ENCODE peak calls at places on chromosomes 16 and 17, in five cellular contexts. L is prostate gland, S is uterus, N is body of pancreas, G is A549. H is an unnamed sample.

GRCh38 chr16:86946396-86946795 is 368.0 kb downstream of the FOXL1 start:
- DNase-seq in S (no peak), L (no peak), G (peak), N (no peak), H (no peak)

GRCh38 chr16:82439678-82440293 is 187.0 kb upstream of the CDH13 start:
- DNase-seq in N (no peak), G (peak), S (no peak), L (no peak), H (no peak)

GRCh38 chr16:50626868-50627267 is 54.2 kb downstream of the SNX20 start:
- DNase-seq in N (no peak), S (no peak), G (no peak), L (no peak), H (no peak)

GRCh38 chr16:4053663-4054479 is 62.4 kb downstream of the ADCY9 start:
- DNase-seq in S (peak), L (peak), N (peak), G (no peak), H (peak)

GRCh38 chr17:49197346-49197998 is 12.9 kb downstream of the GNGT2 start:
- DNase-seq in N (no peak), S (no peak), L (no peak), G (no peak), H (no peak)

GRCh38 chr16:28891964-28892890 is 13.9 kb downstream of the ATP2A1 start:
- DNase-seq in N (no peak), S (no peak), L (no peak), G (no peak), H (no peak)

GRCh38 chr16:29852654-29853053 is 10.4 kb downstream of the CDIPT start:
- DNase-seq in N (no peak), S (no peak), G (no peak), L (no peak), H (peak)

GRCh38 chr16:81376880-81377279 is 62.1 kb downstream of the GAN start:
- DNase-seq in S (no peak), L (no peak), N (no peak), G (no peak), H (no peak)

GRCh38 chr17:39062846-39063680 is 88.4 kb downstream of the PLXDC1 start:
- DNase-seq in L (peak), N (no peak), S (no peak), G (no peak), H (no peak)

GRCh38 chr16:89890200-89890599 is 16.8 kb downstream of the TCF25 start:
- DNase-seq in L (no peak), N (no peak), G (no peak), S (no peak), H (no peak)

GRCh38 chr17:17913695-17914332 is 58.4 kb downstream of the TOM1L2 start:
- DNase-seq in L (peak), G (peak), S (peak), N (peak), H (peak)

GRCh38 chr17:56994009-56994792 is 16.3 kb downstream of the SCPEP1 start:
- DNase-seq in L (no peak), N (no peak), G (no peak), S (no peak), H (no peak)

GRCh38 chr17:79965806-79966205 is 69.9 kb downstream of the TBC1D16 start:
- DNase-seq in L (no peak), G (no peak), S (no peak), N (peak), H (no peak)

GRCh38 chr17:45096141-45096540 is 35.0 kb downstream of the NMT1 start:
- DNase-seq in L (no peak), S (no peak), N (no peak), G (peak), H (no peak)

GRCh38 chr17:61314368-61315078 is 85.1 kb upstream of the TBX2 start:
- DNase-seq in N (peak), L (peak), G (no peak), S (peak), H (peak)

GRCh38 chr16:81251871-81252270 is 13.4 kb downstream of the BCO1 start:
- DNase-seq in S (no peak), G (no peak), N (no peak), L (no peak), H (no peak)

GRCh38 chr17:8887834-8888703 is 20.6 kb upstream of the PIK3R6 start:
- DNase-seq in S (no peak), G (peak), N (no peak), L (no peak), H (peak)

GRCh38 chr17:44872131-44872768 is 24.6 kb downstream of the HIGD1B start:
- DNase-seq in S (no peak), G (no peak), L (no peak), N (no peak), H (peak)

GRCh38 chr17:63446981-63447687 is 1.0 kb upstream of the CYB561 start:
- DNase-seq in N (peak), S (no peak), G (no peak), L (peak), H (peak)

GRCh38 chr16:728890-729744 is 2.2 kb downstream of the HAGHL start:
- DNase-seq in N (no peak), L (no peak), G (no peak), S (no peak), H (peak)

GRCh38 chr17:21542991-21543390 is 149.3 kb upstream of the KCNJ18 start:
- DNase-seq in N (no peak), G (no peak), S (no peak), L (no peak), H (no peak)

GRCh38 chr16:23521037-23521743 is 10.9 kb upstream of the GGA2 start:
- DNase-seq in G (no peak), L (no peak), N (no peak), S (no peak), H (no peak)

GRCh38 chr17:81801327-81801726 is 2.6 kb upstream of the GCGR start:
- DNase-seq in L (no peak), G (no peak), S (no peak), N (no peak), H (no peak)

GRCh38 chr16:5024632-5025031 is 9.1 kb downstream of the NAGPA start:
- DNase-seq in N (peak), S (no peak), G (peak), L (peak), H (no peak)

GRCh38 chr17:43723697-43724359 is 34.8 kb downstream of the SOST start:
- DNase-seq in S (no peak), G (peak), N (peak), L (no peak), H (peak)

GRCh38 chr17:72175787-72176515 is 55.1 kb downstream of the SOX9 start:
- DNase-seq in G (no peak), L (no peak), S (no peak), N (peak), H (no peak)

GRCh38 chr17:47718634-47719405 is 14.2 kb upstream of the TBX21 start:
- DNase-seq in G (no peak), N (no peak), S (no peak), L (no peak), H (no peak)

GRCh38 chr17:27630607-27631408 is at the start of gene LGALS9:
- DNase-seq in N (peak), G (no peak), S (no peak), L (no peak), H (no peak)

GRCh38 chr16:20175358-20175757 is 101.7 kb upstream of the GPR139 start:
- DNase-seq in N (no peak), L (no peak), G (no peak), S (no peak), H (no peak)

GRCh38 chr17:55421179-55421934 is at the start of gene MMD:
- DNase-seq in N (peak), G (peak), S (peak), L (peak), H (no peak)

GRCh38 chr16:6481894-6482293 is 850.8 kb upstream of the RBFOX1 start:
- DNase-seq in G (no peak), N (no peak), L (no peak), S (no peak), H (no peak)

GRCh38 chr16:26464576-26465266 is 602.0 kb upstream of the C16orf82 start:
- DNase-seq in N (no peak), G (no peak), L (no peak), S (no peak), H (no peak)

GRCh38 chr16:77183137-77183536 is 7.9 kb upstream of the MON1B start:
- DNase-seq in G (no peak), N (no peak), L (no peak), S (no peak), H (no peak)

GRCh38 chr16:29842732-29843346 is 20.2 kb downstream of the CDIPT start:
- DNase-seq in L (no peak), N (no peak), S (no peak), G (no peak), H (no peak)

GRCh38 chr17:76004750-76005262 is 4.2 kb downstream of the CDK3 start:
- DNase-seq in S (no peak), N (no peak), L (no peak), G (no peak), H (peak)

GRCh38 chr16:51705142-51705541 is 554.1 kb upstream of the SALL1 start:
- DNase-seq in G (no peak), L (no peak), N (no peak), S (no peak), H (no peak)

GRCh38 chr17:66667491-66668030 is 167.4 kb upstream of the CACNG5 start:
- DNase-seq in L (no peak), S (no peak), G (no peak), N (no peak), H (no peak)

GRCh38 chr16:83622010-83622409 is 185.8 kb upstream of the HSBP1 start:
- DNase-seq in L (no peak), S (no peak), N (no peak), G (no peak), H (no peak)

GRCh38 chr16:83626204-83626603 is 181.6 kb upstream of the HSBP1 start:
- DNase-seq in L (no peak), S (no peak), N (no peak), G (no peak), H (no peak)

GRCh38 chr16:83623091-83623730 is 184.6 kb upstream of the HSBP1 start:
- DNase-seq in S (no peak), N (no peak), L (no peak), G (no peak), H (no peak)

GRCh38 chr16:83626676-83627075 is 181.1 kb upstream of the HSBP1 start:
- DNase-seq in L (no peak), S (no peak), G (no peak), N (no peak), H (no peak)

DNA sequence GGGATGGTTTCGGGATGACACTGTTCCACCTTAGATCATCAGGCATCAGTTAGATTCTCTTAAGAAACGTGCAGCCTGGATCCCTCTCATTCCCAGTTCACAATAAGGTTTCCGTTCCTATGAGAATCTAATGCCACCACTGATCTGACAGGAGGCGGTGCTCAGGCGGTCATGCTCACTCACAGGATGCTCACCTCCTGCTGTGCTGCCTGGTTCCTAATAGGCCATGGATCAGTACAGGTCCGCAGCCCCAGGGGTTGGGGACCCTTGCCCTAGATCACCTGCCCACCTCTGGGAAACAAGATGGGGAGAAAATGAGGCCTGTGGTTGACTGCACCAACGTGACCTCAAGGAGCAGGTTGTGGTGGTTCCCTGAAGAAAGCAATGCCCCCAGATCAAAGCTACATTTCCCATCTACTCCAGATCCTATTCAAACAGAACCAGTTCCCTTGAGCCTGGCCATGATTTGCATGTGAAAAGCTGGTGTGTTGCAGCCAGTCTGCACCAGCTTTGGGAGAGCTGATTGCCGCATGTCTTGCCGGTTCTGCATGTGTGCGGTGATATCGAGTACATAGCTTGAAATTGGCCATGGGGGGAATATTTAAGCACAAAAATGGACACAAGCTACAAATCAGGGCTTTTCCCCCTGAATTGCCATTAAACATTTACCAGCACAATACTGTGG is 183.2 kb upstream of the HSBP1 start:
- DNase-seq in L (no peak), S (no peak), G (no peak), N (no peak), H (no peak)
- H3K27ac ChIP-seq in L (no peak), S (no peak), G (no peak), N (no peak), H (no peak)

GRCh38 chr16:9333515-9333914 is 242.1 kb downstream of the HAPSTR1 start:
- DNase-seq in G (no peak), S (no peak), L (no peak), N (no peak), H (no peak)

GRCh38 chr16:9331503-9331902 is 240.1 kb downstream of the HAPSTR1 start:
- DNase-seq in N (no peak), L (no peak), G (no peak), S (no peak), H (no peak)

GRCh38 chr16:9332574-9333148 is 241.2 kb downstream of the HAPSTR1 start:
- DNase-seq in S (no peak), N (no peak), G (no peak), L (no peak), H (no peak)

GRCh38 chr16:9330036-9330545 is 238.6 kb downstream of the HAPSTR1 start:
- DNase-seq in S (no peak), G (no peak), L (no peak), N (no peak), H (no peak)

GRCh38 chr16:9328386-9328785 is 236.9 kb downstream of the HAPSTR1 start:
- DNase-seq in N (no peak), L (no peak), G (no peak), S (no peak), H (no peak)
- TF ChIP-seq CTCF in N (no peak), L (no peak), G (no peak), S (no peak), H (no peak)

DNA sequence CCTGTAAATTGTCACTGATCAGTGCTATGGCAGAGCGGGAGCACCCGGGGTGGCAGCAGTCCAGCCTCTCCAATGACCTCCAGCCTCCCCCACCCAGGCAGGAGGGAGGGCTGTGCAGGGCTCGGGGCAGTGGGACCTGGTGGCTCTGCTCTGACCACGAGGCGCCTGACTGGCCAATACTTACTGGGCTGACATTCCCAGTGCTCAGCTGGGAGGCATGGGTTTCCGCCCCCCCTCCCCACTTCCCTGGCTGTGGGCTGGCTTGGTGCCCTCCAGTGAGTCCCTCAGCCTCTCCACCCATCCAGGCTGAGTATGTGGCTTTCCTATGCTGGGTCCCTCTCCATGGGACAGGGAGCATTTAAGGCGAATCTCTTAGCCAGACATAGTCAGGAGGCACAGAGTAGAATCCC is 2.7 kb downstream of the SOCS3 start:
- DNase-seq in G (no peak), S (no peak), N (peak), L (no peak), H (peak)
- TF ChIP-seq POLR2A in G (no peak), S (no peak), N (no peak), L (peak), H (no peak)

GRCh38 chr16:67872131-67872630 is 671 bp upstream of the EDC4 start:
- DNase-seq in S (no peak), G (no peak), L (no peak), N (no peak), H (no peak)

GRCh38 chr16:67869653-67870052 is 3.2 kb upstream of the EDC4 start:
- DNase-seq in L (no peak), N (no peak), G (no peak), S (no peak), H (no peak)

GRCh38 chr16:67872631-67873434 is at the start of gene EDC4:
- DNase-seq in G (peak), N (peak), S (peak), L (peak), H (peak)

GRCh38 chr16:67873435-67874146 is 739 bp downstream of the EDC4 start:
- DNase-seq in G (no peak), L (no peak), S (no peak), N (no peak), H (no peak)

GRCh38 chr16:67871256-67871655 is 1.6 kb upstream of the EDC4 start:
- DNase-seq in G (no peak), N (no peak), S (no peak), L (no peak), H (no peak)
- H3K27ac ChIP-seq in G (no peak), N (no peak), S (no peak), L (no peak), H (peak)

H was measured in adrenal gland.